ENCODE peak calls at places on chromosomes 16 and 17, in eight cellular contexts. L, Z, B, A, K, E, P and Y are unnamed samples.

GRCh38 chr16:85390511-85391174 is 222.5 kb upstream of the GSE1 start:
- DNase-seq in L (peak; percentile 68), Z (peak; percentile 94), B (peak; percentile 87), A (no peak), K (peak; percentile 51), E (peak; percentile 97), P (no peak), Y (peak; percentile 16)

GRCh38 chr17:8025176-8025911 is 13.5 kb upstream of the ALOX15B start:
- DNase-seq in L (no peak), Z (no peak), B (no peak), A (no peak), K (no peak), E (no peak), P (no peak), Y (no peak)

GRCh38 chr16:10949424-10949970 is 5.1 kb downstream of the CLEC16A start:
- DNase-seq in L (no peak), Z (no peak), B (no peak), A (peak; percentile 43), K (no peak), E (peak; percentile 26), P (peak; percentile 4), Y (no peak)

GRCh38 chr17:81040791-81041337 is 5.9 kb downstream of the BAIAP2 start:
- DNase-seq in L (no peak), Z (no peak), B (no peak), A (peak; percentile 52), K (no peak), E (peak; percentile 66), P (no peak), Y (no peak)

GRCh38 chr17:74671031-74671771 is 41.5 kb downstream of the CD300LF start:
- DNase-seq in L (peak; percentile 81), Z (peak; percentile 71), B (peak; percentile 12), A (peak; percentile 97), K (peak; percentile 1), E (peak; percentile 81), P (peak; percentile 56), Y (no peak)

GRCh38 chr17:50095626-50096037 is 481 bp downstream of the PDK2 start:
- DNase-seq in L (no peak), Z (peak; percentile 28), B (no peak), A (peak; percentile 58), K (no peak), E (peak; percentile 35), P (no peak), Y (no peak)

GRCh38 chr16:78505544-78506371 is 406.3 kb downstream of the WWOX start:
- DNase-seq in L (peak; percentile 71), Z (peak; percentile 67), B (no peak), A (no peak), K (no peak), E (peak; percentile 49), P (no peak), Y (peak; percentile 42)

GRCh38 chr17:6799738-6800137 is 23.7 kb downstream of the FBXO39 start:
- DNase-seq in L (no peak), Z (no peak), B (no peak), A (no peak), K (no peak), E (no peak), P (no peak), Y (no peak)

GRCh38 chr17:17743391-17744112 is 62.3 kb downstream of the RAI1 start:
- DNase-seq in L (no peak), Z (no peak), B (no peak), A (no peak), K (no peak), E (no peak), P (no peak), Y (no peak)

GRCh38 chr17:65987988-65988387 is 203.9 kb downstream of the CEP112 start:
- DNase-seq in L (no peak), Z (peak; percentile 57), B (no peak), A (peak; percentile 64), K (no peak), E (peak; percentile 45), P (peak; percentile 37), Y (peak; percentile 6)

GRCh38 chr17:55285340-55286301 is 20.9 kb downstream of the HLF start:
- DNase-seq in L (peak; percentile 94), Z (peak; percentile 98), B (peak; percentile 78), A (no peak), K (no peak), E (peak; percentile 52), P (no peak), Y (no peak)

GRCh38 chr17:14747576-14747940 is 446.7 kb downstream of the HS3ST3B1 start:
- DNase-seq in L (no peak), Z (peak; percentile 30), B (peak; percentile 63), A (no peak), K (no peak), E (peak; percentile 79), P (no peak), Y (no peak)

GRCh38 chr17:1362964-1363363 is 37.1 kb downstream of the YWHAE start:
- DNase-seq in L (no peak), Z (peak; percentile 53), B (no peak), A (no peak), K (no peak), E (peak; percentile 68), P (no peak), Y (no peak)

GRCh38 chr17:48737330-48738043 is 8.9 kb upstream of the HOXB13 start:
- DNase-seq in L (no peak), Z (no peak), B (no peak), A (no peak), K (no peak), E (no peak), P (no peak), Y (no peak)

GRCh38 chr16:66416981-66417700 is 10.0 kb upstream of the BEAN1 start:
- DNase-seq in L (no peak), Z (no peak), B (peak; percentile 47), A (no peak), K (no peak), E (peak; percentile 85), P (no peak), Y (no peak)

GRCh38 chr17:74199306-74200092 is 4.0 kb upstream of the RPL38 start:
- DNase-seq in L (peak; percentile 51), Z (peak; percentile 46), B (no peak), A (peak; percentile 78), K (no peak), E (peak; percentile 74), P (peak; percentile 28), Y (no peak)

DNA sequence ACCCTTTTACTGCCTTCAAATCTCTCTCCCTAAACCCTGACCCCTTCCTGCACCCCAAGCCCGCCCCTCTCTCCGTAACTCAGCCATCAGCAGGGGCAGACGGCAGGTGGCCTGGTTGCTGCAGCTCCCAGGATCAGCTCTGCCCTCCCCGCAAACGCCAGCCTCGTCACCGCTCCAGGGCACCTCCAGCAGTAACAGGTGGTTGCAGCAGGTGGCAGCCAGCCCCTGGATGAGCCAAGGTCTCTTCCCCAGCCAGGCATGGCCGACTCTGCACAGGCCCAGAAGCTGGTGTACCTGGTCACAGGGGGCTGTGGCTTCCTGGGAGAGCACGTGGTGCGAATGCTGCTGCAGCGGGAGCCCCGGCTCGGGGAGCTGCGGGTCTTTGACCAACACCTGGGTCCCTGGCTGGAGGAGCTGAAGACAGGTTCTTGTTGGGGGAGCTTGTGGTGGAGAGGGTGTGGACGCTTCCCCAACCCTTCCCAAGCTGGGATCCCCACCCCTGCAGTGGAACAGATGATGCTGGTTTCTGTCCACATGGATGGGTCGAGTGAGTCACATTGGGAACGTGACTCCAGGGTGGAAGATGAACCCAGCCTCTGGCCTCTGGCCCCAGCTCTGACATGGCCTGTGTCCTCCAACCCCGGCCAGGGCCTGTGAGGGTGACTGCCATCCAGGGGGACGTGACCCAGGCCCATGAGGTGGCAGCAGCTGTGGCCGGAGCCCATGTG is 558 bp downstream of the HSD3B7 start:
- DNase-seq in L (no peak), Z (no peak), B (no peak), A (peak; percentile 62), K (no peak), E (peak; percentile 81), P (no peak), Y (no peak)
- H3K4me3 ChIP-seq in L (peak overlapping the region; percentile 72), Z (peak overlapping the region; percentile 45), B (peak overlapping the region; percentile 47), A (peak overlapping the region; percentile 33), K (peak overlapping the region; percentile 52), E (peak overlapping the region; percentile 73), P (no peak overlapping the region), Y (peak overlapping the region; percentile 71)

GRCh38 chr16:69064789-69065313 is 40.6 kb upstream of the HAS3 start:
- DNase-seq in L (no peak), Z (no peak), B (no peak), A (peak; percentile 33), K (no peak), E (peak; percentile 20), P (no peak), Y (no peak)

GRCh38 chr16:69071036-69071435 is 34.4 kb upstream of the HAS3 start:
- DNase-seq in L (no peak), Z (no peak), B (no peak), A (no peak), K (no peak), E (no peak), P (no peak), Y (no peak)

GRCh38 chr16:69072640-69072974 is 32.8 kb upstream of the HAS3 start:
- DNase-seq in L (no peak), Z (no peak), B (no peak), A (no peak), K (no peak), E (no peak), P (no peak), Y (no peak)

GRCh38 chr16:69073181-69073669 is 32.2 kb upstream of the HAS3 start:
- DNase-seq in L (no peak), Z (peak; percentile 82), B (peak; percentile 63), A (no peak), K (peak; percentile 91), E (peak; percentile 90), P (no peak), Y (peak; percentile 85)

GRCh38 chr16:69069504-69069903 is 35.9 kb upstream of the HAS3 start:
- DNase-seq in L (no peak), Z (no peak), B (no peak), A (no peak), K (no peak), E (no peak), P (no peak), Y (no peak)
- H3K4me3 ChIP-seq in L (no peak overlapping the region), Z (no peak overlapping the region), B (no peak overlapping the region), A (no peak overlapping the region), K (no peak overlapping the region), E (no peak overlapping the region), P (no peak overlapping the region), Y (no peak overlapping the region)

DNA sequence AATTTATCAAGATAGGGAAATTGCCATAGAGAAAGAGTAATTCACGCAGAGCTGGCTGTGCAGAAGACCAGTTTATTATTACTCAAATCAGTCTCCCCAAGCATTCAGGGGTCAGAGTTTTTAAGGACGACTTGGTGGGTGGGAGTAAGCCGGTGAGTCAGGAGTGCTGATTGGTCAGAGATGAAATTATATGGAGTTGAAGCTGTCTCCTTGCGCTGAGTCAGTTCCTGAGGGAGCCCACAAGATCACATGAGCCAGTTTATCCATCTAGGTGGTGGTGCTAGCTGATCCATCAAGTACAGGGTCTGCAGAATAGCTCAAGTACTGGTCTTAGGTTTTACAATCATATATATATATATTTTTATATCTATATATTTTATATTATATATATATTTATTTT is 6.0 kb upstream of the AQP8 start:
- DNase-seq in L (no peak), Z (peak; percentile 36), B (peak; percentile 52), A (no peak), K (peak; percentile 55), E (peak; percentile 63), P (no peak), Y (peak; percentile 49)
- H3K4me3 ChIP-seq in L (no peak overlapping the region), Z (no peak overlapping the region), B (no peak overlapping the region), A (no peak overlapping the region), K (no peak overlapping the region), E (no peak overlapping the region), P (no peak overlapping the region), Y (no peak overlapping the region)

DNA sequence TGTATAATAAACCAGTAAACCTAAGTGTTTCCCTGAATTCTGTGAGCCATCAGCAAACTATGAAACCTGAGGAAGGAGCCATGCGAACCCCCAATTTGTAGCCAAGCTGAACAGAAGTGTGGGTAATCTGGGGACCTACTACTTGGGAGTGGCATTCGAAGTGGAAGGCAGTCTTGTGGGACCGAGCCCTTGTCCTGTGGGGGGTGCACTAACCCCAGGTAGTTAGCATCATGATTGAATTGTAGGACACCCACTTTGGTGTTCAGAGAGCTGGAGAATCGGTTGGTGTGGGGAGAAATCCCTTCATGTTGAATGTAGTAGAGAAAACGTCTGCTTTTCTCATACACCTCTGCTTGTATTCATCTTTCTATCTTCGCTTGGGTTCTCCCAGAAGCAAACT is 79.7 kb upstream of the CPHXL start:
- DNase-seq in L (no peak), Z (no peak), B (no peak), A (no peak), K (no peak), E (no peak), P (no peak), Y (no peak)
- H3K4me3 ChIP-seq in L (no peak overlapping the region), Z (no peak overlapping the region), B (no peak overlapping the region), A (no peak overlapping the region), K (no peak overlapping the region), E (no peak overlapping the region), P (no peak overlapping the region), Y (no peak overlapping the region)